ENCODE peak calls at places on chromosomes 13 and 19, in four cellular contexts. L, F, U and S are unnamed samples.

GRCh38 chr13:54614729-54615128 is 1586.1 kb downstream of the OLFM4 start:
- DNase-seq in F (no peak), U (no peak), L (no peak), S (no peak)

GRCh38 chr13:83796364-83796763 is 85.9 kb downstream of the SLITRK1 start:
- DNase-seq in U (no peak), L (no peak), F (no peak), S (no peak)

GRCh38 chr13:45374917-45375316 is 33.9 kb upstream of the TPT1 start:
- DNase-seq in L (no peak), F (no peak), U (no peak), S (no peak)

GRCh38 chr19:372306-372890 is 27.8 kb upstream of the MIER2 start:
- DNase-seq in L (peak), U (no peak), F (no peak), S (no peak)

GRCh38 chr19:50215820-50216219 is 12.4 kb downstream of the MYH14 start:
- DNase-seq in U (no peak), L (no peak), F (no peak), S (no peak)

GRCh38 chr13:51620165-51620983 is 36.1 kb downstream of the WDFY2 start:
- DNase-seq in L (peak), U (no peak), F (no peak), S (no peak)

GRCh38 chr13:44394649-44395048 is 21.0 kb downstream of the SERP2 start:
- DNase-seq in L (no peak), U (no peak), F (no peak), S (no peak)

GRCh38 chr13:71787461-71787860 is 79.5 kb downstream of the DACH1 start:
- DNase-seq in U (no peak), F (no peak), L (no peak), S (no peak)

GRCh38 chr19:5666921-5667610 is 13.2 kb downstream of the MICOS13 start:
- DNase-seq in F (no peak), L (no peak), U (no peak), S (no peak)

GRCh38 chr13:114038900-114039299 is 65.0 kb upstream of the C13orf46 start:
- DNase-seq in L (no peak), F (no peak), U (no peak), S (no peak)

GRCh38 chr19:28652790-28653189 is 560.2 kb downstream of the UQCRFS1 start:
- DNase-seq in F (no peak), U (no peak), L (no peak), S (no peak)

GRCh38 chr19:2726904-2727639 is 5.9 kb upstream of the DIRAS1 start:
- DNase-seq in L (no peak), F (no peak), U (no peak), S (no peak)

GRCh38 chr13:106104281-106104901 is 431.1 kb downstream of the EFNB2 start:
- DNase-seq in U (no peak), L (peak), F (peak), S (no peak)

GRCh38 chr19:4144666-4145261 is 8.7 kb upstream of the CREB3L3 start:
- DNase-seq in F (peak), U (peak), L (no peak), S (no peak)

GRCh38 chr13:79749985-79750551 is 269.1 kb downstream of the NDFIP2 start:
- DNase-seq in L (peak), U (no peak), F (peak), S (no peak)

GRCh38 chr13:83709751-83710515 is 172.3 kb downstream of the SLITRK1 start:
- DNase-seq in U (no peak), F (no peak), L (no peak), S (no peak)

GRCh38 chr19:52823676-52824075 is 2.2 kb upstream of the ZNF28 start:
- DNase-seq in F (no peak), U (no peak), L (no peak), S (no peak)

GRCh38 chr13:60229708-60230272 is 66.1 kb upstream of the DIAPH3 start:
- DNase-seq in U (no peak), F (no peak), L (no peak), S (no peak)

GRCh38 chr13:56332671-56333070 is 808.0 kb upstream of the PRR20A start:
- DNase-seq in F (no peak), L (no peak), U (no peak), S (peak)

GRCh38 chr13:103031332-103031873 is 34.8 kb downstream of the SLC10A2 start:
- DNase-seq in U (no peak), F (no peak), L (no peak), S (no peak)

GRCh38 chr19:34831714-34832113 is 58.7 kb upstream of the ZNF599 start:
- DNase-seq in L (no peak), F (no peak), U (no peak), S (no peak)

GRCh38 chr19:5336195-5336965 is 4.2 kb downstream of the PTPRS start:
- DNase-seq in U (no peak), L (no peak), F (no peak), S (no peak)

GRCh38 chr19:2188708-2189385 is 25.1 kb downstream of the DOT1L start:
- DNase-seq in L (no peak), U (no peak), F (no peak), S (no peak)

GRCh38 chr13:32448224-32448623 is 20.3 kb upstream of the N4BP2L1 start:
- DNase-seq in L (no peak), F (no peak), U (no peak), S (no peak)

GRCh38 chr19:32570081-32570785 is 10.8 kb upstream of the PDCD5 start:
- DNase-seq in U (peak), L (peak), F (peak), S (peak)

GRCh38 chr13:76696370-76696769 is 189.8 kb downstream of the KCTD12 start:
- DNase-seq in F (peak), U (no peak), L (no peak), S (no peak)

GRCh38 chr13:99406799-99407201 is 94.5 kb upstream of the TM9SF2 start:
- DNase-seq in L (no peak), F (no peak), U (no peak), S (peak)

GRCh38 chr19:8342316-8342683 is 762 bp downstream of the KANK3 start:
- DNase-seq in L (no peak), F (no peak), U (no peak), S (no peak)

GRCh38 chr13:45331981-45332830 is 8.8 kb downstream of the TPT1 start:
- DNase-seq in L (peak), U (no peak), F (peak), S (peak)

GRCh38 chr19:33241530-33242101 is 16.0 kb upstream of the SLC7A10 start:
- DNase-seq in L (peak), F (peak), U (peak), S (peak)

GRCh38 chr13:50127017-50127725 is 111.9 kb downstream of the KCNRG start:
- DNase-seq in U (no peak), L (no peak), F (no peak), S (no peak)

GRCh38 chr13:111058796-111059506 is 56.2 kb upstream of the ARHGEF7 start:
- DNase-seq in F (peak), L (no peak), U (no peak), S (no peak)

GRCh38 chr13:97749174-97749573 is 204.3 kb upstream of the IPO5 start:
- DNase-seq in U (no peak), F (peak), L (peak), S (peak)

GRCh38 chr19:35757231-35757748 is 461 bp upstream of the HSPB6 start:
- DNase-seq in F (no peak), L (peak), U (peak), S (peak)

GRCh38 chr13:111326621-111326965 is 6.2 kb downstream of the TEX29 start:
- DNase-seq in L (no peak), F (no peak), U (no peak), S (no peak)

GRCh38 chr19:45347570-45348366 is 7.2 kb downstream of the KLC3 start:
- DNase-seq in L (no peak), U (no peak), F (no peak), S (no peak)

GRCh38 chr19:49870309-49870901 is 3.0 kb upstream of the PNKP start:
- DNase-seq in U (no peak), F (no peak), L (no peak), S (no peak)

GRCh38 chr19:55308281-55308680 is 16.9 kb downstream of the TMEM150B start:
- DNase-seq in F (no peak), L (no peak), U (no peak), S (no peak)
- H3K4me3 ChIP-seq in F (no peak), L (no peak), U (no peak), S (no peak)

DNA sequence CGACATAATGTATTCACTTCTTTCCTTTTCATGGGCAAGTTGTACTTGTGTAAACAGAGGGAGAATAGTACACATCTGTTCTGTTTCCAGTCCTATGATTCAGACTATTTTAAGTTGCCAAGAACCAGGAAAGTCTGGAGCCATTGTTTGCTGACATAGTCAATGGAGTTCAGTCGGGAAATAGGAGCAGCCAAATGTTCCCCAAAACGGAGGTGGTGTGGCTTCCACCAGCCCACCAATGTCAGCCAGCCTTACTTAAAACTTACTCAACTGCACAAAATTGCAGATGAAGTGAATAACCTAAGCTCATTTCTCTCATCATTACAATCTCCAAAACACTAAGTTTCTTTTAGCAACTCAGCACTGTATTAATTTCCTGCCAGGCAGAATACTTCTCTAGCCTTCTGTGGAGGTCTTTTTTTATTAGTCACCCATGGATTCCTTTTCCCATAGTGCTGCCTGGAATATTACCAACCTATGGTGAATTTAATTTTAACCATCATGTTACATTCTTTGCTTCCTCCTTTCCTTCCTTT is 22.3 kb upstream of the CSNK1A1L start:
- DNase-seq in U (no peak), F (no peak), L (peak), S (no peak)
- TF ChIP-seq MYC in U (no peak), F (no peak), L (no peak), S (no peak)

GRCh38 chr19:17079710-17080440 is 4.3 kb downstream of the MYO9B start:
- DNase-seq in U (no peak), L (peak), F (peak), S (no peak)

GRCh38 chr19:17078920-17079709 is 3.5 kb downstream of the MYO9B start:
- DNase-seq in U (no peak), F (no peak), L (no peak), S (no peak)

GRCh38 chr19:17080441-17080803 is 4.8 kb downstream of the MYO9B start:
- DNase-seq in U (no peak), F (no peak), L (no peak), S (no peak)

GRCh38 chr19:17078038-17078919 is 2.7 kb downstream of the MYO9B start:
- DNase-seq in L (no peak), F (no peak), U (no peak), S (peak)

GRCh38 chr19:17081672-17082630 is 6.4 kb downstream of the MYO9B start:
- DNase-seq in F (no peak), L (no peak), U (no peak), S (no peak)
- H3K4me3 ChIP-seq in F (no peak), L (no peak), U (no peak), S (no peak)

GRCh38 chr19:7214329-7215089 is 79.7 kb downstream of the INSR start:
- DNase-seq in L (no peak), U (no peak), F (no peak), S (no peak)

GRCh38 chr19:7210359-7210758 is 83.9 kb downstream of the INSR start:
- DNase-seq in L (no peak), F (no peak), U (no peak), S (no peak)

GRCh38 chr19:7215176-7215575 is 79.0 kb downstream of the INSR start:
- DNase-seq in L (no peak), U (no peak), F (no peak), S (no peak)

GRCh38 chr19:7213628-7214328 is 80.4 kb downstream of the INSR start:
- DNase-seq in F (no peak), L (no peak), U (no peak), S (no peak)

GRCh38 chr19:7211191-7211988 is 82.8 kb downstream of the INSR start:
- DNase-seq in F (no peak), L (peak), U (no peak), S (no peak)
- TF ChIP-seq MYC in F (no peak), L (no peak), U (no peak), S (no peak)

DNA sequence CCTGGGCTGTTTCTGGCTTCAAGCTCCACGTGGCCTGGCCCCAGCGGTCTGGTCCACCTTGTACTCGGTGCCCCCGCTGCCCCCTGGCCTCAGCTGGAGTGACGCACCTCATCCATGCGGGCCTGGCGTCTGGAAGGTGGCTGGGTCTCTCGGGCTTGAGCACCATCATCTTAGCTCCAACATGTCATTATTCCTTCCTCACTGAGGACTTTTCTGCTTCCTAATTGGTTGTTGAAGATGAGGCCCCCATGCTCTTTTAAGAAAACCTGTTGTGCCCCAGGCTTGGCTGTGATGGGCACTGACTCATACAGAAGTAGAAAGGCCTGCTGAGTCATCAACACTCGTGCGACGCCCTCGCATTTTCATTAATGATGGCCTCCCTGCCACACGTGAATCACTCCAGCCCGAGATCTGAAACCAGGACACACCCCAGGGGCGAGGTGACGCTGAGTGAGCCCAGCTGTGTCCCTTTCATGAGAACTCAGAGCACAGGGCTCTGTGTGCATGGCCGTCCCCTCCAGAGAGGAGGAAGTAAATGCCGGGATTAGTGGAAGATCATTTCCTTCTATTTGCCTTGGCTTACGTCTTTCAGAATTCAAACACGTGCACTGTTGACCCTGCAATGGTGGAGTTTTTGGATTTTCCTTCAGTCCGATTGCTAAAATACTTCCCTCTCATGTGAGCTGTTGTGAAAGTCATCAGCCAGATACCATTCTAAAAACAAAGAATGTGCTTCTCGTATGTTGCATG is 14.0 kb upstream of the GJA3 start:
- DNase-seq in L (peak), F (peak), U (peak), S (peak)
- H3K4me3 ChIP-seq in L (no peak), F (no peak), U (no peak), S (peak)

DNA sequence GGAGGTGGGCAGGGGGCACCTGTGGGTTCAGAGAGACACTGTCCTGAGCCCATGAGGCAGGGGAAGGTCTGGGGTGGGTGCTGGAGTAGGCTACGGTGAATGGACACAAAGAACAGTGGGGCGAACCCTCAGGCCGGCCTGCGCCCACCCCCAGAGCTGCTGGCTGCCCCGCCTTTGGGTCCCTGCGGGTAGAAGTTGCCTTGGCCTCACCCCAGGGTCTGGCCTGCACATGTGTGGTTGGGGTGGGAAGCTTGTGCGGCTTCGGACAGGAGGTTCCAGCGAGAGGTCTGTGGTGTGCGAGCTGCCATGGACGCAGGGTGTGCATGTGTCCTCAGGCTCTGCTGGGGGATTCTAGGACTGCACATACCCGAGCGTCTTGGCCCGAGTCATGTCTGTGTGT is 20.6 kb upstream of the POU2F2 start:
- DNase-seq in L (no peak), F (no peak), U (no peak), S (no peak)
- TF ChIP-seq MYC in L (no peak), F (no peak), U (no peak), S (no peak)

GRCh38 chr13:43127827-43128226 is 104.4 kb downstream of the DNAJC15 start:
- DNase-seq in F (no peak), U (no peak), L (no peak), S (no peak)

GRCh38 chr13:43127103-43127817 is 103.9 kb downstream of the DNAJC15 start:
- DNase-seq in L (no peak), F (no peak), U (no peak), S (no peak)

GRCh38 chr13:43128504-43128929 is 105.1 kb downstream of the DNAJC15 start:
- DNase-seq in F (no peak), L (no peak), U (no peak), S (no peak)

GRCh38 chr13:43129511-43130130 is 106.2 kb downstream of the DNAJC15 start:
- DNase-seq in U (no peak), F (no peak), L (no peak), S (no peak)

DNA sequence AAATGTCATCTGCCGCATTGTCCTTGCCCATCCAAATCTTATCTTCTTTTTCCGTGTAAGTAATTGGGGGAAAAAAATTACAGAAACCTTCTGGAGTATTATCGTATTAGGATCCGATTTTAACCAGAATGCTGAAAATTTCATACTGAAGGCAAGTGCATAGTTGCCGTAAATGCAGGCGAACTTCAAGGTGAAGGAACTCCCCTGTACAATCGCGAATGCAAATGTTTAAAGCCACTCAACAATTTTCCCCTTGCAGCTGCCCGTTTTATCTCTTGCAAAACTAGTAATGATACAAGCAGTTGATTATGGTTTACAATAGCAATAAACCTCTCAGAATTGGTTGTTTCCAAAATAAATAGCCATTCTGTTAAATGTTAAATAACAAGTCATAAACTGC is 105.6 kb downstream of the DNAJC15 start:
- DNase-seq in L (no peak), U (no peak), F (no peak), S (no peak)
- H3K4me3 ChIP-seq in L (no peak), U (no peak), F (no peak), S (no peak)

DNA sequence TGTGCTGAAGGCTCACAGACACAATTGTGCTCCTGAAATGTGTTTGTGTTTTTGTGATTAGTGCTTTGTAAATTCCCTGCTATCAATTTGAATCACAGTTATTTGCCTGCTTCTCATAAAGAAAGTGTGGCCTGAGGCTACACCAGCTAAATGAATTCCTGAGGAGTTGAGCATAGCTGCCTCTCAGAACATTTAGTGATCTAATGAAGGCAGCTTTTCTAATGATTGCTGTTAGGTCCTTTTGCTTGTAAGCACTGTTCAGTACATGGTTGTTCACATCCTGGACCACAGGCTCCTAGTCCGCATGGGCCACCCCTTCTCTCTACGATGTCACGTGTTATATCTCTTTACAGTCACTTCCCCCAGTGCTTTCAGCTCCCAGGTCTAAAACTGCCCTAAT is 238.2 kb downstream of the B3GLCT start:
- DNase-seq in U (no peak), L (no peak), F (no peak), S (no peak)
- TF ChIP-seq MYC in U (no peak), L (no peak), F (no peak), S (no peak)

DNA sequence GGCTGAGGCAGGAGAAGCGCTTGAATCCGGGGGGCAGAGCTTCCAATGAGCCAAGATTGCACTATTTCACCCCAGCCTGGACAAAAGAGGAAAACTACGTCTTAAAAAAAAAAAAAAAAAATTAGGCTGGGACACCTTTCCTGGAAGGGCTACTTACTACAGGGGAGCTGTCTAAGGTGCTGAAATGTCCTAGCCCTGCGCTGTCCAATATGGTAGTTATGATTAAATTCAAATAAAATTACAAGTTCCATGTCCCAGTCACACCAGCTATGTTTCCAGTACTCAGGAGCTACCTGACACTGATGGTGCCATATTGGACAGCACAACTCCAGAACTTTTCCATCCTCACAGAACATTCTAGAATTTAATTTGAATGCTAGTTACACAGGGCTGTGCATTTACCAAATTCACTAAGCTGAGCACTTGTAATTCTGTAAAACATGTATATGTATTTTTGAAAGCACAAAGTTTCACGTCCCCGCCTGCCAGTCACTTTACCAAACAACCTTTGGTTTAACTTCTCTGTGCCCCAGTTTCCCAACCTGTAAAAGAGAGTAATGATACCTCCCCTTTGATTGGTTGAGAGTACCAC is 9.2 kb upstream of the ZSCAN22 start:
- DNase-seq in F (peak), L (peak), U (peak), S (peak)
- H3K4me3 ChIP-seq in F (no peak), L (no peak), U (no peak), S (no peak)

GRCh38 chr13:28707629-28708427 is 10.9 kb downstream of the SLC46A3 start:
- DNase-seq in F (no peak), L (no peak), U (no peak), S (peak)
- TF ChIP-seq MYC in F (no peak), L (no peak), U (no peak), S (no peak)